ENCODE peak calls at places on chromosomes 4 and X, in five cellular contexts. One of them, this sample, is unnamed.

GRCh38 chr4:91502365-91502764 is 801.4 kb upstream of the GRID2 start:
- DNase-seq in activated T-cell treated with anti-CD3 and anti-CD28 coated beads, Interleukin-2, amount 50 U/mL, for 48 hours: no peak
- DNase-seq in HTR-8/SVneo: no peak
- DNase-seq in stimulated activated CD4-positive, alpha-beta T cell treated with anti-CD3 and anti-CD28 coated beads, Interleukin-4, amount 100 ng/mL, for 4 hours: no peak
- DNase-seq in body of pancreas: no peak
- DNase-seq in this sample: no peak

GRCh38 chrX:71168134-71168533 is 23.5 kb downstream of the NLGN3 start:
- DNase-seq in body of pancreas: no peak
- DNase-seq in HTR-8/SVneo: no peak
- DNase-seq in stimulated activated CD4-positive, alpha-beta T cell treated with anti-CD3 and anti-CD28 coated beads, Interleukin-4, amount 100 ng/mL, for 4 hours: no peak
- DNase-seq in activated T-cell treated with anti-CD3 and anti-CD28 coated beads, Interleukin-2, amount 50 U/mL, for 48 hours: no peak
- DNase-seq in this sample: no peak

GRCh38 chrX:3728454-3728853 is 15.0 kb upstream of the PRKX start:
- DNase-seq in HTR-8/SVneo: no peak
- DNase-seq in activated T-cell treated with anti-CD3 and anti-CD28 coated beads, Interleukin-2, amount 50 U/mL, for 48 hours: no peak
- DNase-seq in stimulated activated CD4-positive, alpha-beta T cell treated with anti-CD3 and anti-CD28 coated beads, Interleukin-4, amount 100 ng/mL, for 4 hours: no peak
- DNase-seq in body of pancreas: no peak
- DNase-seq in this sample: no peak

GRCh38 chr4:5575941-5576340 is 132.4 kb downstream of the EVC2 start:
- DNase-seq in activated T-cell treated with anti-CD3 and anti-CD28 coated beads, Interleukin-2, amount 50 U/mL, for 48 hours: no peak
- DNase-seq in stimulated activated CD4-positive, alpha-beta T cell treated with anti-CD3 and anti-CD28 coated beads, Interleukin-4, amount 100 ng/mL, for 4 hours: no peak
- DNase-seq in HTR-8/SVneo: no peak
- DNase-seq in body of pancreas: no peak
- DNase-seq in this sample: no peak

GRCh38 chr4:72690782-72691181 is 121.8 kb upstream of the ADAMTS3 start:
- DNase-seq in stimulated activated CD4-positive, alpha-beta T cell treated with anti-CD3 and anti-CD28 coated beads, Interleukin-4, amount 100 ng/mL, for 4 hours: no peak
- DNase-seq in HTR-8/SVneo: no peak
- DNase-seq in activated T-cell treated with anti-CD3 and anti-CD28 coated beads, Interleukin-2, amount 50 U/mL, for 48 hours: no peak
- DNase-seq in body of pancreas: no peak
- DNase-seq in this sample: no peak

GRCh38 chr4:78776729-78777555 is 792 bp downstream of the BMP2K start:
- DNase-seq in body of pancreas: peak; percentile 63
- DNase-seq in stimulated activated CD4-positive, alpha-beta T cell treated with anti-CD3 and anti-CD28 coated beads, Interleukin-4, amount 100 ng/mL, for 4 hours: peak; percentile 54
- DNase-seq in HTR-8/SVneo: peak; percentile 27
- DNase-seq in activated T-cell treated with anti-CD3 and anti-CD28 coated beads, Interleukin-2, amount 50 U/mL, for 48 hours: peak; percentile 70
- DNase-seq in this sample: no peak

GRCh38 chrX:130829526-130830515 is 73.2 kb downstream of the ENOX2 start:
- DNase-seq in HTR-8/SVneo: no peak
- DNase-seq in activated T-cell treated with anti-CD3 and anti-CD28 coated beads, Interleukin-2, amount 50 U/mL, for 48 hours: no peak
- DNase-seq in stimulated activated CD4-positive, alpha-beta T cell treated with anti-CD3 and anti-CD28 coated beads, Interleukin-4, amount 100 ng/mL, for 4 hours: no peak
- DNase-seq in body of pancreas: no peak
- DNase-seq in this sample: no peak

GRCh38 chrX:68570598-68570997 is 71.7 kb downstream of the YIPF6 start:
- DNase-seq in HTR-8/SVneo: no peak
- DNase-seq in stimulated activated CD4-positive, alpha-beta T cell treated with anti-CD3 and anti-CD28 coated beads, Interleukin-4, amount 100 ng/mL, for 4 hours: no peak
- DNase-seq in body of pancreas: no peak
- DNase-seq in activated T-cell treated with anti-CD3 and anti-CD28 coated beads, Interleukin-2, amount 50 U/mL, for 48 hours: no peak
- DNase-seq in this sample: no peak

GRCh38 chrX:41348551-41348950 is 14.6 kb downstream of the DDX3X start:
- DNase-seq in stimulated activated CD4-positive, alpha-beta T cell treated with anti-CD3 and anti-CD28 coated beads, Interleukin-4, amount 100 ng/mL, for 4 hours: no peak
- DNase-seq in HTR-8/SVneo: no peak
- DNase-seq in body of pancreas: no peak
- DNase-seq in activated T-cell treated with anti-CD3 and anti-CD28 coated beads, Interleukin-2, amount 50 U/mL, for 48 hours: no peak
- DNase-seq in this sample: no peak

GRCh38 chrX:107825698-107826285 is at the start of gene MID2:
- DNase-seq in activated T-cell treated with anti-CD3 and anti-CD28 coated beads, Interleukin-2, amount 50 U/mL, for 48 hours: peak; percentile 68
- DNase-seq in HTR-8/SVneo: peak; percentile 28
- DNase-seq in body of pancreas: peak; percentile 76
- DNase-seq in stimulated activated CD4-positive, alpha-beta T cell treated with anti-CD3 and anti-CD28 coated beads, Interleukin-4, amount 100 ng/mL, for 4 hours: peak; percentile 39
- DNase-seq in this sample: no peak

GRCh38 chr4:128068927-128069326 is 7.8 kb downstream of the LARP1B start:
- DNase-seq in activated T-cell treated with anti-CD3 and anti-CD28 coated beads, Interleukin-2, amount 50 U/mL, for 48 hours: no peak
- DNase-seq in stimulated activated CD4-positive, alpha-beta T cell treated with anti-CD3 and anti-CD28 coated beads, Interleukin-4, amount 100 ng/mL, for 4 hours: no peak
- DNase-seq in body of pancreas: no peak
- DNase-seq in HTR-8/SVneo: peak; percentile 25
- DNase-seq in this sample: no peak

GRCh38 chrX:25131055-25131454 is 115.3 kb upstream of the ARX start:
- DNase-seq in activated T-cell treated with anti-CD3 and anti-CD28 coated beads, Interleukin-2, amount 50 U/mL, for 48 hours: no peak
- DNase-seq in body of pancreas: no peak
- DNase-seq in stimulated activated CD4-positive, alpha-beta T cell treated with anti-CD3 and anti-CD28 coated beads, Interleukin-4, amount 100 ng/mL, for 4 hours: no peak
- DNase-seq in HTR-8/SVneo: peak; percentile 17
- DNase-seq in this sample: no peak

GRCh38 chr4:13523105-13523477 is 21.2 kb downstream of the NKX3-2 start:
- DNase-seq in body of pancreas: no peak
- DNase-seq in HTR-8/SVneo: no peak
- DNase-seq in activated T-cell treated with anti-CD3 and anti-CD28 coated beads, Interleukin-2, amount 50 U/mL, for 48 hours: peak; percentile 25
- DNase-seq in stimulated activated CD4-positive, alpha-beta T cell treated with anti-CD3 and anti-CD28 coated beads, Interleukin-4, amount 100 ng/mL, for 4 hours: no peak
- DNase-seq in this sample: no peak

GRCh38 chr4:40946652-40947051 is 196.9 kb downstream of the NSUN7 start:
- DNase-seq in HTR-8/SVneo: no peak
- DNase-seq in body of pancreas: no peak
- DNase-seq in stimulated activated CD4-positive, alpha-beta T cell treated with anti-CD3 and anti-CD28 coated beads, Interleukin-4, amount 100 ng/mL, for 4 hours: no peak
- DNase-seq in activated T-cell treated with anti-CD3 and anti-CD28 coated beads, Interleukin-2, amount 50 U/mL, for 48 hours: no peak
- DNase-seq in this sample: no peak

GRCh38 chr4:103008875-103009729 is 10.4 kb downstream of the SLC9B1 start:
- DNase-seq in body of pancreas: peak; percentile 51
- DNase-seq in stimulated activated CD4-positive, alpha-beta T cell treated with anti-CD3 and anti-CD28 coated beads, Interleukin-4, amount 100 ng/mL, for 4 hours: no peak
- DNase-seq in activated T-cell treated with anti-CD3 and anti-CD28 coated beads, Interleukin-2, amount 50 U/mL, for 48 hours: no peak
- DNase-seq in HTR-8/SVneo: peak; percentile 46
- DNase-seq in this sample: no peak

GRCh38 chr4:54683616-54684346 is 26.0 kb downstream of the KIT start:
- DNase-seq in body of pancreas: peak; percentile 27
- DNase-seq in activated T-cell treated with anti-CD3 and anti-CD28 coated beads, Interleukin-2, amount 50 U/mL, for 48 hours: peak; percentile 64
- DNase-seq in stimulated activated CD4-positive, alpha-beta T cell treated with anti-CD3 and anti-CD28 coated beads, Interleukin-4, amount 100 ng/mL, for 4 hours: peak; percentile 45
- DNase-seq in HTR-8/SVneo: no peak
- DNase-seq in this sample: no peak